ENCODE peak calls at places on chromosomes 4 and X, in ten cellular contexts. One of them, this sample, is unnamed.

GRCh38 chr4:94595880-94596483 is 144.2 kb downstream of the PDLIM5 start:
- DNase-seq in lower lobe of right lung: no peak
- DNase-seq in WTC11: no peak
- DNase-seq in omental fat pad: no peak
- DNase-seq in uterus: no peak
- DNase-seq in astrocyte of the cerebellum: peak
- DNase-seq in NCI-H1436: peak
- DNase-seq in naive B cell: peak
- DNase-seq in activated T-helper 1 cell treated with anti-CD3 and anti-CD28 coated beads, Interleukin-2, amount 50 U/mL, for 16 hours: no peak
- DNase-seq in stromal cell of bone marrow: peak
- DNase-seq in this sample: peak

GRCh38 chr4:183485411-183486160 is 19.3 kb upstream of the ING2 start:
- DNase-seq in lower lobe of right lung: no peak
- DNase-seq in WTC11: no peak
- DNase-seq in omental fat pad: no peak
- DNase-seq in uterus: no peak
- DNase-seq in astrocyte of the cerebellum: no peak
- DNase-seq in NCI-H1436: no peak
- DNase-seq in naive B cell: no peak
- DNase-seq in activated T-helper 1 cell treated with anti-CD3 and anti-CD28 coated beads, Interleukin-2, amount 50 U/mL, for 16 hours: no peak
- DNase-seq in stromal cell of bone marrow: no peak
- DNase-seq in this sample: no peak

GRCh38 chr4:15469402-15470148 is at the start of gene CC2D2A:
- DNase-seq in lower lobe of right lung: no peak
- DNase-seq in WTC11: no peak
- DNase-seq in omental fat pad: no peak
- DNase-seq in uterus: no peak
- DNase-seq in astrocyte of the cerebellum: no peak
- DNase-seq in NCI-H1436: no peak
- DNase-seq in naive B cell: no peak
- DNase-seq in activated T-helper 1 cell treated with anti-CD3 and anti-CD28 coated beads, Interleukin-2, amount 50 U/mL, for 16 hours: no peak
- DNase-seq in stromal cell of bone marrow: peak
- DNase-seq in this sample: no peak

GRCh38 chr4:41141910-41142309 is 72.4 kb downstream of the APBB2 start:
- DNase-seq in lower lobe of right lung: no peak
- DNase-seq in WTC11: no peak
- DNase-seq in omental fat pad: no peak
- DNase-seq in uterus: no peak
- DNase-seq in astrocyte of the cerebellum: peak
- DNase-seq in NCI-H1436: no peak
- DNase-seq in naive B cell: no peak
- DNase-seq in activated T-helper 1 cell treated with anti-CD3 and anti-CD28 coated beads, Interleukin-2, amount 50 U/mL, for 16 hours: no peak
- DNase-seq in stromal cell of bone marrow: peak
- DNase-seq in this sample: no peak

GRCh38 chrX:115939070-115939469 is 231.5 kb upstream of the AGTR2 start:
- DNase-seq in lower lobe of right lung: no peak
- DNase-seq in WTC11: no peak
- DNase-seq in omental fat pad: no peak
- DNase-seq in uterus: no peak
- DNase-seq in astrocyte of the cerebellum: no peak
- DNase-seq in NCI-H1436: no peak
- DNase-seq in naive B cell: peak
- DNase-seq in activated T-helper 1 cell treated with anti-CD3 and anti-CD28 coated beads, Interleukin-2, amount 50 U/mL, for 16 hours: no peak
- DNase-seq in stromal cell of bone marrow: no peak
- DNase-seq in this sample: no peak

GRCh38 chr4:77852892-77853495 is 9.6 kb upstream of the MRPL1 start:
- DNase-seq in lower lobe of right lung: no peak
- DNase-seq in WTC11: no peak
- DNase-seq in omental fat pad: no peak
- DNase-seq in uterus: no peak
- DNase-seq in astrocyte of the cerebellum: no peak
- DNase-seq in NCI-H1436: no peak
- DNase-seq in naive B cell: peak
- DNase-seq in activated T-helper 1 cell treated with anti-CD3 and anti-CD28 coated beads, Interleukin-2, amount 50 U/mL, for 16 hours: peak
- DNase-seq in stromal cell of bone marrow: no peak
- DNase-seq in this sample: no peak

GRCh38 chr4:114005569-114006442 is 26.4 kb upstream of the ARSJ start:
- DNase-seq in lower lobe of right lung: no peak
- DNase-seq in WTC11: no peak
- DNase-seq in omental fat pad: no peak
- DNase-seq in uterus: no peak
- DNase-seq in astrocyte of the cerebellum: peak
- DNase-seq in NCI-H1436: no peak
- DNase-seq in naive B cell: no peak
- DNase-seq in activated T-helper 1 cell treated with anti-CD3 and anti-CD28 coated beads, Interleukin-2, amount 50 U/mL, for 16 hours: no peak
- DNase-seq in stromal cell of bone marrow: peak
- DNase-seq in this sample: no peak

GRCh38 chr4:3115637-3116300 is 41.3 kb downstream of the HTT start:
- DNase-seq in lower lobe of right lung: no peak
- DNase-seq in WTC11: no peak
- DNase-seq in omental fat pad: no peak
- DNase-seq in uterus: no peak
- DNase-seq in astrocyte of the cerebellum: no peak
- DNase-seq in NCI-H1436: no peak
- DNase-seq in naive B cell: no peak
- DNase-seq in activated T-helper 1 cell treated with anti-CD3 and anti-CD28 coated beads, Interleukin-2, amount 50 U/mL, for 16 hours: no peak
- DNase-seq in stromal cell of bone marrow: no peak
- DNase-seq in this sample: no peak

GRCh38 chr4:11743236-11743635 is 314.5 kb upstream of the HS3ST1 start:
- DNase-seq in lower lobe of right lung: no peak
- DNase-seq in WTC11: no peak
- DNase-seq in omental fat pad: no peak
- DNase-seq in uterus: no peak
- DNase-seq in astrocyte of the cerebellum: no peak
- DNase-seq in NCI-H1436: no peak
- DNase-seq in naive B cell: no peak
- DNase-seq in activated T-helper 1 cell treated with anti-CD3 and anti-CD28 coated beads, Interleukin-2, amount 50 U/mL, for 16 hours: no peak
- DNase-seq in stromal cell of bone marrow: no peak
- DNase-seq in this sample: no peak

GRCh38 chr4:7792616-7793015 is 147.0 kb downstream of the AFAP1 start:
- DNase-seq in lower lobe of right lung: no peak
- DNase-seq in WTC11: no peak
- DNase-seq in omental fat pad: no peak
- DNase-seq in uterus: no peak
- DNase-seq in astrocyte of the cerebellum: no peak
- DNase-seq in NCI-H1436: no peak
- DNase-seq in naive B cell: no peak
- DNase-seq in activated T-helper 1 cell treated with anti-CD3 and anti-CD28 coated beads, Interleukin-2, amount 50 U/mL, for 16 hours: no peak
- DNase-seq in stromal cell of bone marrow: no peak
- DNase-seq in this sample: no peak

GRCh38 chrX:85051627-85052026 is 48.0 kb downstream of the APOOL start:
- DNase-seq in lower lobe of right lung: no peak
- DNase-seq in WTC11: no peak
- DNase-seq in omental fat pad: no peak
- DNase-seq in uterus: no peak
- DNase-seq in astrocyte of the cerebellum: no peak
- DNase-seq in NCI-H1436: no peak
- DNase-seq in naive B cell: no peak
- DNase-seq in activated T-helper 1 cell treated with anti-CD3 and anti-CD28 coated beads, Interleukin-2, amount 50 U/mL, for 16 hours: no peak
- DNase-seq in stromal cell of bone marrow: no peak
- DNase-seq in this sample: no peak

This sample was measured in NCI-H187 treated with DMSO at 0.1 percent for 48 hours.